ENCODE peak calls at places on chromosome 5, in nine cellular contexts. One of them, this sample, is unnamed.

GRCh38 chr5:160158087-160158486 is 38.8 kb upstream of the PWWP2A start:
- DNase-seq in fibroblast of the aortic adventitia: no peak
- DNase-seq in CD4-positive, alpha-beta T cell: no peak
- DNase-seq in dorsolateral prefrontal cortex: no peak
- DNase-seq in uterus: no peak
- DNase-seq in foreskin fibroblast: no peak
- DNase-seq in cardiac muscle cell: no peak
- DNase-seq in hepatocyte: no peak
- DNase-seq in GM06990: no peak
- DNase-seq in this sample: no peak

GRCh38 chr5:138466058-138466899 is 1.0 kb downstream of the EGR1 start:
- DNase-seq in dorsolateral prefrontal cortex: no peak
- DNase-seq in cardiac muscle cell: no peak
- DNase-seq in GM06990: peak
- DNase-seq in hepatocyte: peak
- DNase-seq in foreskin fibroblast: no peak
- DNase-seq in uterus: peak
- DNase-seq in CD4-positive, alpha-beta T cell: no peak
- DNase-seq in fibroblast of the aortic adventitia: peak
- DNase-seq in this sample: no peak

GRCh38 chr5:127030259-127031146 is at the start of gene MARCHF3:
- DNase-seq in dorsolateral prefrontal cortex: peak
- DNase-seq in CD4-positive, alpha-beta T cell: peak
- DNase-seq in fibroblast of the aortic adventitia: peak
- DNase-seq in hepatocyte: peak
- DNase-seq in cardiac muscle cell: peak
- DNase-seq in uterus: peak
- DNase-seq in GM06990: peak
- DNase-seq in foreskin fibroblast: peak
- DNase-seq in this sample: peak

GRCh38 chr5:6715271-6715670 is 2.0 kb downstream of the TENT4A start:
- DNase-seq in uterus: no peak
- DNase-seq in hepatocyte: no peak
- DNase-seq in GM06990: no peak
- DNase-seq in dorsolateral prefrontal cortex: no peak
- DNase-seq in cardiac muscle cell: no peak
- DNase-seq in foreskin fibroblast: no peak
- DNase-seq in CD4-positive, alpha-beta T cell: no peak
- DNase-seq in fibroblast of the aortic adventitia: no peak
- DNase-seq in this sample: no peak

GRCh38 chr5:79193643-79194042 is 42.3 kb upstream of the JMY start:
- DNase-seq in cardiac muscle cell: no peak
- DNase-seq in hepatocyte: peak
- DNase-seq in fibroblast of the aortic adventitia: peak
- DNase-seq in uterus: no peak
- DNase-seq in CD4-positive, alpha-beta T cell: no peak
- DNase-seq in dorsolateral prefrontal cortex: no peak
- DNase-seq in foreskin fibroblast: peak
- DNase-seq in GM06990: no peak
- DNase-seq in this sample: no peak

GRCh38 chr5:130066644-130067043 is 162.4 kb downstream of the CHSY3 start:
- DNase-seq in hepatocyte: peak
- DNase-seq in foreskin fibroblast: peak
- DNase-seq in uterus: no peak
- DNase-seq in dorsolateral prefrontal cortex: no peak
- DNase-seq in GM06990: no peak
- DNase-seq in CD4-positive, alpha-beta T cell: no peak
- DNase-seq in fibroblast of the aortic adventitia: peak
- DNase-seq in cardiac muscle cell: peak
- DNase-seq in this sample: no peak

GRCh38 chr5:59301727-59302126 is 591.8 kb downstream of the PDE4D start:
- DNase-seq in fibroblast of the aortic adventitia: no peak
- DNase-seq in GM06990: no peak
- DNase-seq in uterus: no peak
- DNase-seq in foreskin fibroblast: no peak
- DNase-seq in hepatocyte: no peak
- DNase-seq in cardiac muscle cell: no peak
- DNase-seq in CD4-positive, alpha-beta T cell: no peak
- DNase-seq in dorsolateral prefrontal cortex: no peak
- DNase-seq in this sample: no peak

GRCh38 chr5:134547579-134547978 is 22.1 kb downstream of the JADE2 start:
- DNase-seq in dorsolateral prefrontal cortex: no peak
- DNase-seq in foreskin fibroblast: peak
- DNase-seq in uterus: peak
- DNase-seq in hepatocyte: peak
- DNase-seq in GM06990: no peak
- DNase-seq in cardiac muscle cell: peak
- DNase-seq in CD4-positive, alpha-beta T cell: no peak
- DNase-seq in fibroblast of the aortic adventitia: peak
- DNase-seq in this sample: no peak

GRCh38 chr5:164300295-164300694 is 794.9 kb downstream of the MAT2B start:
- DNase-seq in dorsolateral prefrontal cortex: no peak
- DNase-seq in hepatocyte: no peak
- DNase-seq in uterus: no peak
- DNase-seq in cardiac muscle cell: no peak
- DNase-seq in CD4-positive, alpha-beta T cell: no peak
- DNase-seq in GM06990: no peak
- DNase-seq in foreskin fibroblast: no peak
- DNase-seq in fibroblast of the aortic adventitia: peak
- DNase-seq in this sample: no peak

GRCh38 chr5:164301708-164302107 is 796.3 kb downstream of the MAT2B start:
- DNase-seq in cardiac muscle cell: no peak
- DNase-seq in foreskin fibroblast: no peak
- DNase-seq in GM06990: no peak
- DNase-seq in fibroblast of the aortic adventitia: no peak
- DNase-seq in dorsolateral prefrontal cortex: no peak
- DNase-seq in hepatocyte: no peak
- DNase-seq in CD4-positive, alpha-beta T cell: no peak
- DNase-seq in uterus: no peak
- DNase-seq in this sample: no peak

GRCh38 chr5:164296603-164297080 is 791.2 kb downstream of the MAT2B start:
- DNase-seq in GM06990: no peak
- DNase-seq in cardiac muscle cell: peak
- DNase-seq in fibroblast of the aortic adventitia: peak
- DNase-seq in uterus: no peak
- DNase-seq in foreskin fibroblast: no peak
- DNase-seq in dorsolateral prefrontal cortex: peak
- DNase-seq in hepatocyte: peak
- DNase-seq in CD4-positive, alpha-beta T cell: no peak
- DNase-seq in this sample: no peak

GRCh38 chr5:164301136-164301535 is 795.7 kb downstream of the MAT2B start:
- DNase-seq in foreskin fibroblast: no peak
- DNase-seq in dorsolateral prefrontal cortex: no peak
- DNase-seq in GM06990: no peak
- DNase-seq in CD4-positive, alpha-beta T cell: no peak
- DNase-seq in cardiac muscle cell: no peak
- DNase-seq in uterus: no peak
- DNase-seq in fibroblast of the aortic adventitia: no peak
- DNase-seq in hepatocyte: no peak
- DNase-seq in this sample: no peak

DNA sequence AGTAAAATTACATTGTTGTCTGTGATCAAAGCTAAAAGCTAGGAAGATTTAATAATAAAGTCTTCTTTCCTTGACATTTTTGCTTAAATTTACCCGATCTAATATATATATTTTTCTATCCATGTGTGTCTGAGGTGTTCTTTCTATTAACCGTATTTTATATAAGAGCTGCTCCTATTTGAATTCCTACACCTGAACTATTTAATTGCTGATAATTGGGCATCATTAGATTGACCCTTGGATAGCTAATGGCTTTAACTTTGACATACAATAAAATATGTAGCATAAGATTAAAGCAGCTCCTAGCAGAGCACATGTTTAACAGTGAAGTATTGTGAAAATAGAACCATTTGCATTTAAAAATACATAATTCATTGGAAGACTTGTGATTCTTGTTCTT is 792.7 kb downstream of the MAT2B start:
- DNase-seq in hepatocyte: no peak
- DNase-seq in fibroblast of the aortic adventitia: no peak
- DNase-seq in cardiac muscle cell: no peak
- DNase-seq in uterus: no peak
- DNase-seq in dorsolateral prefrontal cortex: no peak
- DNase-seq in foreskin fibroblast: no peak
- DNase-seq in CD4-positive, alpha-beta T cell: no peak
- DNase-seq in GM06990: no peak
- DNase-seq in this sample: no peak
- TF ChIP-seq CTCF in hepatocyte: no peak
- TF ChIP-seq CTCF in fibroblast of the aortic adventitia: no peak
- TF ChIP-seq CTCF in cardiac muscle cell: no peak
- TF ChIP-seq CTCF in uterus: no peak
- TF ChIP-seq CTCF in dorsolateral prefrontal cortex: no peak
- TF ChIP-seq CTCF in foreskin fibroblast: no peak
- TF ChIP-seq CTCF in CD4-positive, alpha-beta T cell: no peak
- TF ChIP-seq CTCF in GM06990: no peak
- TF ChIP-seq CTCF in this sample: no peak

DNA sequence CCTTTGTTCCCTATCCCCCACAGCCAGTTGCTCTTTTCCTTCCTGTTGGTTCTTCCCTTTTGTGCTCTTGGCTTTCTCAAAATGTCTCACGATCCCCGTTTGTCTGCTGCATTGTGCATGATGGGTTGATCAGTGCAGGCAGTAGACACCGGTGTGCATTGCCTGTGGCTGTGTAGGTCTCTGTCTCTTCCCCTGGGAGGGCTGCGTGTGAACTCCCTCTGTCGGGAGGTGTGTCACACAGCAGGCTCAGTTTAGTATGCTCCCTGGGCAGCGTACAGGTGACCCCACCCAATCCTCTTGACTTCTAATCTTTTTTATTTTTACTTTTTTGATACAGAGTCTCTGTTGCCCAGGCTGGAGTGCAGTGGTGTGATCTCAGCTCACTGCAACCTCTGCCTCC is 265.3 kb downstream of the FSTL4 start:
- DNase-seq in fibroblast of the aortic adventitia: no peak
- DNase-seq in hepatocyte: no peak
- DNase-seq in GM06990: no peak
- DNase-seq in dorsolateral prefrontal cortex: no peak
- DNase-seq in cardiac muscle cell: no peak
- DNase-seq in foreskin fibroblast: no peak
- DNase-seq in CD4-positive, alpha-beta T cell: no peak
- DNase-seq in uterus: no peak
- DNase-seq in this sample: no peak
- TF ChIP-seq CTCF in fibroblast of the aortic adventitia: no peak
- TF ChIP-seq CTCF in hepatocyte: peak
- TF ChIP-seq CTCF in GM06990: peak
- TF ChIP-seq CTCF in dorsolateral prefrontal cortex: no peak
- TF ChIP-seq CTCF in cardiac muscle cell: no peak
- TF ChIP-seq CTCF in foreskin fibroblast: no peak
- TF ChIP-seq CTCF in CD4-positive, alpha-beta T cell: no peak
- TF ChIP-seq CTCF in uterus: no peak
- TF ChIP-seq CTCF in this sample: peak

GRCh38 chr5:585962-586628 is 26.0 kb upstream of the CEP72 start:
- DNase-seq in foreskin fibroblast: no peak
- DNase-seq in CD4-positive, alpha-beta T cell: no peak
- DNase-seq in fibroblast of the aortic adventitia: no peak
- DNase-seq in GM06990: no peak
- DNase-seq in uterus: no peak
- DNase-seq in dorsolateral prefrontal cortex: no peak
- DNase-seq in cardiac muscle cell: no peak
- DNase-seq in hepatocyte: no peak
- DNase-seq in this sample: no peak

GRCh38 chr5:587403-587802 is 24.7 kb upstream of the CEP72 start:
- DNase-seq in cardiac muscle cell: no peak
- DNase-seq in dorsolateral prefrontal cortex: no peak
- DNase-seq in foreskin fibroblast: no peak
- DNase-seq in GM06990: no peak
- DNase-seq in CD4-positive, alpha-beta T cell: no peak
- DNase-seq in uterus: no peak
- DNase-seq in hepatocyte: no peak
- DNase-seq in fibroblast of the aortic adventitia: no peak
- DNase-seq in this sample: no peak

GRCh38 chr5:588406-588995 is 23.6 kb upstream of the CEP72 start:
- DNase-seq in foreskin fibroblast: no peak
- DNase-seq in GM06990: no peak
- DNase-seq in CD4-positive, alpha-beta T cell: no peak
- DNase-seq in dorsolateral prefrontal cortex: no peak
- DNase-seq in uterus: no peak
- DNase-seq in hepatocyte: no peak
- DNase-seq in fibroblast of the aortic adventitia: no peak
- DNase-seq in cardiac muscle cell: no peak
- DNase-seq in this sample: no peak

GRCh38 chr5:585556-585955 is 26.6 kb upstream of the CEP72 start:
- DNase-seq in cardiac muscle cell: no peak
- DNase-seq in dorsolateral prefrontal cortex: no peak
- DNase-seq in hepatocyte: no peak
- DNase-seq in fibroblast of the aortic adventitia: no peak
- DNase-seq in GM06990: no peak
- DNase-seq in foreskin fibroblast: no peak
- DNase-seq in uterus: no peak
- DNase-seq in CD4-positive, alpha-beta T cell: no peak
- DNase-seq in this sample: no peak

GRCh38 chr5:586751-587285 is 25.3 kb upstream of the CEP72 start:
- DNase-seq in GM06990: no peak
- DNase-seq in uterus: no peak
- DNase-seq in hepatocyte: no peak
- DNase-seq in cardiac muscle cell: no peak
- DNase-seq in dorsolateral prefrontal cortex: no peak
- DNase-seq in CD4-positive, alpha-beta T cell: no peak
- DNase-seq in fibroblast of the aortic adventitia: no peak
- DNase-seq in foreskin fibroblast: no peak
- DNase-seq in this sample: no peak
- TF ChIP-seq CTCF in GM06990: no peak
- TF ChIP-seq CTCF in uterus: no peak
- TF ChIP-seq CTCF in hepatocyte: no peak
- TF ChIP-seq CTCF in cardiac muscle cell: no peak
- TF ChIP-seq CTCF in dorsolateral prefrontal cortex: no peak
- TF ChIP-seq CTCF in CD4-positive, alpha-beta T cell: no peak
- TF ChIP-seq CTCF in fibroblast of the aortic adventitia: no peak
- TF ChIP-seq CTCF in foreskin fibroblast: no peak
- TF ChIP-seq CTCF in this sample: no peak

GRCh38 chr5:155144956-155145355 is 131.4 kb downstream of the KIF4B start:
- DNase-seq in hepatocyte: no peak
- DNase-seq in foreskin fibroblast: no peak
- DNase-seq in cardiac muscle cell: no peak
- DNase-seq in GM06990: no peak
- DNase-seq in uterus: no peak
- DNase-seq in dorsolateral prefrontal cortex: no peak
- DNase-seq in fibroblast of the aortic adventitia: no peak
- DNase-seq in CD4-positive, alpha-beta T cell: no peak
- DNase-seq in this sample: no peak

GRCh38 chr5:155150012-155150411 is 136.5 kb downstream of the KIF4B start:
- DNase-seq in dorsolateral prefrontal cortex: no peak
- DNase-seq in foreskin fibroblast: no peak
- DNase-seq in CD4-positive, alpha-beta T cell: no peak
- DNase-seq in fibroblast of the aortic adventitia: no peak
- DNase-seq in cardiac muscle cell: no peak
- DNase-seq in uterus: no peak
- DNase-seq in hepatocyte: no peak
- DNase-seq in GM06990: no peak
- DNase-seq in this sample: no peak

GRCh38 chr5:155148694-155149093 is 135.1 kb downstream of the KIF4B start:
- DNase-seq in uterus: no peak
- DNase-seq in CD4-positive, alpha-beta T cell: no peak
- DNase-seq in dorsolateral prefrontal cortex: no peak
- DNase-seq in GM06990: no peak
- DNase-seq in hepatocyte: no peak
- DNase-seq in fibroblast of the aortic adventitia: no peak
- DNase-seq in foreskin fibroblast: no peak
- DNase-seq in cardiac muscle cell: no peak
- DNase-seq in this sample: no peak

DNA sequence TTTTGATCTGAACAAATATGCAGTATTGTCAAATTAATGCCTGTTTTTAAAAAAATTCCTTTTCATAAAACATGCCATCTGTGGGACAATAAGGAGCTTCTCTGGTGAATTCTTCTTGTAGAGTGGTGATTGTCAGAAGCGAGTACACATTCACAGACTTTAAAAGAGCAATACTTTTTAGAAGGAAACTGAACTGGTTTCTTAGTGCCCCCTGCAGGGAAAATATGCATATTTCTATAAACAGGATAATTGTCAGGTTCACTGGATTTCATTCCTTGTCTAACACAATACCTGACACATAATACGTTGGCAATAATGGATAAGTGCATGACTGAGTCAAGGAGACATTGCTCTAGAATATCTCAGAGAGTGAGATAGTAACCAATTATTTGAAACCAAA is 133.7 kb downstream of the KIF4B start:
- DNase-seq in uterus: no peak
- DNase-seq in cardiac muscle cell: peak
- DNase-seq in GM06990: no peak
- DNase-seq in foreskin fibroblast: no peak
- DNase-seq in dorsolateral prefrontal cortex: no peak
- DNase-seq in hepatocyte: peak
- DNase-seq in fibroblast of the aortic adventitia: peak
- DNase-seq in CD4-positive, alpha-beta T cell: no peak
- DNase-seq in this sample: no peak
- TF ChIP-seq CTCF in uterus: peak
- TF ChIP-seq CTCF in cardiac muscle cell: peak
- TF ChIP-seq CTCF in GM06990: peak
- TF ChIP-seq CTCF in foreskin fibroblast: peak
- TF ChIP-seq CTCF in dorsolateral prefrontal cortex: peak
- TF ChIP-seq CTCF in hepatocyte: peak
- TF ChIP-seq CTCF in fibroblast of the aortic adventitia: no peak
- TF ChIP-seq CTCF in CD4-positive, alpha-beta T cell: peak
- TF ChIP-seq CTCF in this sample: peak

This sample was measured in D721Med.